ENCODE peak calls at places on chromosomes 7 and 10, in four cellular contexts. V, X, E and Z are unnamed samples.

GRCh38 chr10:44994752-44995530 is 5.8 kb upstream of the ZNF22 start:
- DNase-seq in V (no peak), X (no peak), E (no peak), Z (no peak)

GRCh38 chr7:13551503-13551902 is 438.0 kb downstream of the ETV1 start:
- DNase-seq in V (no peak), X (no peak), E (no peak), Z (no peak)

GRCh38 chr10:5089869-5090268 is 4.3 kb upstream of the AKR1C3 start:
- DNase-seq in V (peak), X (no peak), E (no peak), Z (no peak)

GRCh38 chr7:39700165-39700564 is 76.8 kb downstream of the RALA start:
- DNase-seq in V (no peak), X (no peak), E (no peak), Z (no peak)

GRCh38 chr7:73423519-73424485 is 9.8 kb upstream of the FZD9 start:
- DNase-seq in V (no peak), X (no peak), E (no peak), Z (no peak)

GRCh38 chr10:11260136-11260535 is 242.5 kb downstream of the CELF2 start:
- DNase-seq in V (no peak), X (no peak), E (no peak), Z (no peak)

GRCh38 chr10:8829592-8829991 is 775.1 kb downstream of the GATA3 start:
- DNase-seq in V (no peak), X (no peak), E (no peak), Z (no peak)

GRCh38 chr10:114525368-114525949 is 121.2 kb upstream of the AFAP1L2 start:
- DNase-seq in V (no peak), X (no peak), E (no peak), Z (no peak)

GRCh38 chr7:105196473-105196872 is 182.5 kb downstream of the KMT2E start:
- DNase-seq in V (no peak), X (no peak), E (no peak), Z (no peak)

GRCh38 chr7:92925876-92926696 is 89.7 kb upstream of the CDK6 start:
- DNase-seq in V (no peak), X (no peak), E (no peak), Z (no peak)

GRCh38 chr10:108849688-108850087 is 1073.6 kb downstream of the XPNPEP1 start:
- DNase-seq in V (no peak), X (no peak), E (no peak), Z (no peak)

GRCh38 chr10:122258136-122259074 is 12.7 kb upstream of the BTBD16 start:
- DNase-seq in V (no peak), X (no peak), E (no peak), Z (no peak)

GRCh38 chr10:18610517-18610916 is 40.9 kb downstream of the NSUN6 start:
- DNase-seq in V (no peak), X (no peak), E (no peak), Z (no peak)

GRCh38 chr10:119517235-119518141 is 25.0 kb downstream of the RGS10 start:
- DNase-seq in V (peak), X (no peak), E (peak), Z (peak)

GRCh38 chr10:89665302-89665701 is 20.3 kb upstream of the PANK1 start:
- DNase-seq in V (no peak), X (no peak), E (no peak), Z (no peak)

GRCh38 chr10:125708971-125709503 is 10.5 kb upstream of the EDRF1 start:
- DNase-seq in V (no peak), X (no peak), E (peak), Z (no peak)

GRCh38 chr10:10818082-10818481 is 199.6 kb upstream of the CELF2 start:
- DNase-seq in V (no peak), X (no peak), E (no peak), Z (no peak)

GRCh38 chr7:30741289-30741688 is 10.6 kb upstream of the INMT start:
- DNase-seq in V (no peak), X (no peak), E (no peak), Z (no peak)

GRCh38 chr10:55305281-55305680 is 504.2 kb upstream of the PCDH15 start:
- DNase-seq in V (no peak), X (no peak), E (no peak), Z (no peak)

GRCh38 chr7:129612112-129613015 is 844 bp downstream of the NRF1 start:
- DNase-seq in V (no peak), X (no peak), E (no peak), Z (no peak)

GRCh38 chr10:98790817-98791216 is 344.1 kb upstream of the HPS1 start:
- DNase-seq in V (no peak), X (peak), E (no peak), Z (peak)

GRCh38 chr10:121313119-121313858 is 285.0 kb downstream of the FGFR2 start:
- DNase-seq in V (no peak), X (no peak), E (no peak), Z (no peak)

GRCh38 chr10:843703-844102 is 87.8 kb downstream of the LARP4B start:
- DNase-seq in V (no peak), X (no peak), E (no peak), Z (no peak)

GRCh38 chr10:96401036-96401435 is 42.2 kb upstream of the OPALIN start:
- DNase-seq in V (no peak), X (no peak), E (no peak), Z (no peak)

GRCh38 chr10:115936926-115937755 is 335.9 kb downstream of the GFRA1 start:
- DNase-seq in V (no peak), X (no peak), E (no peak), Z (no peak)

GRCh38 chr10:43249962-43250624 is 16.8 kb downstream of the RASGEF1A start:
- DNase-seq in V (no peak), X (no peak), E (no peak), Z (no peak)

GRCh38 chr7:3397324-3397723 is 96.3 kb downstream of the SDK1 start:
- DNase-seq in V (no peak), X (no peak), E (no peak), Z (no peak)

GRCh38 chr10:17974505-17974904 is 22.8 kb downstream of the SLC39A12 start:
- DNase-seq in V (no peak), X (no peak), E (no peak), Z (no peak)

GRCh38 chr7:122975341-122975740 is 20.2 kb downstream of the TAS2R16 start:
- DNase-seq in V (no peak), X (no peak), E (no peak), Z (no peak)

GRCh38 chr7:7175075-7175695 is 7.2 kb upstream of the C1GALT1 start:
- DNase-seq in V (no peak), X (no peak), E (no peak), Z (no peak)

GRCh38 chr7:28276303-28276702 is 95.7 kb upstream of the JAZF1 start:
- DNase-seq in V (no peak), X (no peak), E (no peak), Z (no peak)

GRCh38 chr7:128867842-128868623 is 5.4 kb downstream of the ATP6V1F start:
- DNase-seq in V (no peak), X (no peak), E (no peak), Z (no peak)

GRCh38 chr10:59709472-59710125 is at the start of gene SLC16A9:
- DNase-seq in V (peak), X (peak), E (peak), Z (peak)

GRCh38 chr10:100065084-100065660 is 16.5 kb downstream of the CPN1 start:
- DNase-seq in V (no peak), X (peak), E (no peak), Z (no peak)

GRCh38 chr10:35433851-35434426 is 97.6 kb downstream of the CCNY start:
- DNase-seq in V (no peak), X (no peak), E (no peak), Z (no peak)

GRCh38 chr7:43534110-43534509 is 48.8 kb upstream of the STK17A start:
- DNase-seq in V (no peak), X (no peak), E (no peak), Z (no peak)

DNA sequence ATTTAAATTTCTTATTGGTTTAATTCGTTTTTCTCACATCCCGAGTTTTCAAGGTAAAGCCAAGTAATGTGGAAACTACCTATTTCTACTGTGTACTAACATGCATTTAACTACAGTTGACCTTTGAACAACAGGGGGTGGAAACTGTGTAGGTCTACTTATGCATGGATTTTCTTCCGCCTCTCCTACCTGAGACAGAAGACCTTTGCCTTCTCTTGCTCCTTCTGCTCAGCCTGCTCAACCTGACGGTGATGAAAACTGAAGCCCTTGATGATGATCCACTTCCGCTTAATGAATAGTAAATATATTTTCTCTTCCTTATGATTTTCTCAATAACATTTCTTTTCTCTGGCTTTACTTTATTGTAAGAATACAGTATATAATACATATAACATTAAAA is 18.5 kb downstream of the MEOX2 start:
- DNase-seq in V (no peak), X (no peak), E (no peak), Z (no peak)
- TF ChIP-seq SPI1 in V (no peak), X (no peak), E (no peak), Z (no peak)

GRCh38 chr10:7738536-7739407 is 35.7 kb downstream of the ITIH2 start:
- DNase-seq in V (no peak), X (no peak), E (no peak), Z (no peak)
- TF ChIP-seq SPI1 in V (no peak), X (no peak), E (no peak), Z (no peak)

GRCh38 chr10:72685264-72685921 is 6.5 kb upstream of the MCU start:
- DNase-seq in V (no peak), X (no peak), E (no peak), Z (no peak)

GRCh38 chr10:72689660-72690059 is 2.3 kb upstream of the MCU start:
- DNase-seq in V (no peak), X (no peak), E (no peak), Z (no peak)

GRCh38 chr10:72687035-72687434 is 4.9 kb upstream of the MCU start:
- DNase-seq in V (no peak), X (no peak), E (no peak), Z (no peak)

GRCh38 chr10:72690071-72690755 is 1.7 kb upstream of the MCU start:
- DNase-seq in V (no peak), X (no peak), E (no peak), Z (no peak)

GRCh38 chr10:72688208-72688651 is 3.7 kb upstream of the MCU start:
- DNase-seq in V (no peak), X (peak), E (no peak), Z (no peak)
- TF ChIP-seq SPI1 in V (no peak), X (no peak), E (no peak), Z (no peak)

DNA sequence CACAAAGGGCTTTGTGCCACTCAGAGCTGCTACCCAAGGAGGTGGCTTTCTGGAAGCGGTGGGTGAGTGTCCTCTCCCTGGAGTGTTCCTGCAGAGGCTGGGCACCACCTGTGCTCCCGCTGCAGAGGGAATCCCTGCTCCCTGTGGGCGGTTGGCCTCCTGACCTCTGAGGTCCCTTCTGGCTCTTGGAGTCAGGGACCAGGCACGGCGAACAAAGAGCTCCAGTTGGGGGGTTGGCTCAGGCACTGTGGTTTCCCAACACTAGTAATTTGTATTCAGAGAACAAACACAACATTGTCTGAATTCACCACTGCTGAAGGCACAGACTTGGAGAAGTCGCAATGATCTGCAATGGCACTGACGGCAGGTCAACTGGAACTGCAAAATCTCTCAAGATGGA is 328.9 kb downstream of the PRPF18 start:
- DNase-seq in V (no peak), X (no peak), E (no peak), Z (no peak)
- TF ChIP-seq SPI1 in V (no peak), X (no peak), E (no peak), Z (no peak)

GRCh38 chr10:13913890-13914289 is 327.1 kb downstream of the PRPF18 start:
- DNase-seq in V (no peak), X (no peak), E (peak), Z (no peak)
- TF ChIP-seq SPI1 in V (no peak), X (no peak), E (no peak), Z (no peak)

GRCh38 chr7:25894002-25894901 is 257.7 kb upstream of the NFE2L3 start:
- DNase-seq in V (no peak), X (no peak), E (peak), Z (peak)

GRCh38 chr7:25895792-25896171 is 256.2 kb upstream of the NFE2L3 start:
- DNase-seq in V (no peak), X (no peak), E (no peak), Z (no peak)

GRCh38 chr7:25894902-25895791 is 256.9 kb upstream of the NFE2L3 start:
- DNase-seq in V (peak), X (peak), E (peak), Z (peak)

GRCh38 chr7:25900245-25900644 is 251.8 kb upstream of the NFE2L3 start:
- DNase-seq in V (no peak), X (no peak), E (no peak), Z (no peak)

GRCh38 chr7:25897261-25897782 is 254.7 kb upstream of the NFE2L3 start:
- DNase-seq in V (peak), X (no peak), E (no peak), Z (no peak)
- TF ChIP-seq SPI1 in V (no peak), X (no peak), E (no peak), Z (no peak)

DNA sequence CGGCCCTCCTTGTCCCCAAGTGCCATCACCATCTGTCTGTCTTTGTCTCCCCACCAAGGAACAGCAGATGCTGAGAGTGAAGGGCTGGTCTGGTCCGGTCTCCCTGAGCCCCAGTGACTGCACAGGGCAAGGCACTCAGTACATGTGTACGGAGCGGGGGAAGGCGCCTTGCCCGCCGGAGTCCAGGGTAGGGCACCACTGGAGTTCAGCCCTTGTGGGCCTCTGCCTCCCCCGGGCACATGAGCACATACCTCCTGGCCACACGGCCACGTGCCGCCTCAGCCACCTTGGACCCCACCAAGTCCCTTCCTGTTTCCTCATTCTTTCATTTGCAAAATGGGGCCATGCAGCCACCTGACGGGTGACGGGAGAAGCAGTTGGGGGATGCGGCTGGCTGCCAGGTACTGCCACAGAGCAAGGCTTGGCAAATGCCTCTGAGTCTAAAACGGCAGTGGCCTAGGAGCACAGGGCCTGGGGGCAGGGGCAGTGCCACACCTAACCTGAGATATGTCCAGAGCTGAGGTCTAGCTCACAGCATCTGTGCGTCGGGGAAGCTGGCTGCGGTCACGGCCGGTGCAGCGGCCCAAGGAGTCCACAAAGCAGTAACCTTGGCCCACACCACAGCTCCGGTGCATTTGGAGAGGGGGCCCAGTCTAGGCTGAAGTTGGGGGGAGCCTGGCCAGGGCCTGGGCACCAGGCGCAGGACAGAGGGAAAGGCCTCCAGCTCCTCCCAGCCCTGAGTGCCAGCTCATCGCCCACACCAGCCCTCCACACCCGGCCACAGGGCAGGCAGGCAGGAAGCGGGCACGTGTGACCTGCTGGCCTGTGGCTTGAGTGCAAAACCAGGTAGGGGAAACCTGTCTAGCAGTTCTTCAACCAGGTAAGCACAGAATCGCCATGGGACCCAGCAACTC is 5.2 kb downstream of the ADAP1 start:
- DNase-seq in V (no peak), X (no peak), E (no peak), Z (no peak)
- TF ChIP-seq SPI1 in V (no peak), X (no peak), E (no peak), Z (no peak)

GRCh38 chr10:133185916-133186315 is 25.9 kb downstream of the KNDC1 start:
- DNase-seq in V (no peak), X (no peak), E (no peak), Z (no peak)

GRCh38 chr10:133187091-133187905 is 27.3 kb downstream of the KNDC1 start:
- DNase-seq in V (no peak), X (no peak), E (no peak), Z (no peak)

GRCh38 chr10:133187906-133188681 is 28.1 kb downstream of the KNDC1 start:
- DNase-seq in V (no peak), X (no peak), E (no peak), Z (no peak)

GRCh38 chr10:133185421-133185820 is 25.4 kb downstream of the KNDC1 start:
- DNase-seq in V (no peak), X (no peak), E (no peak), Z (no peak)

DNA sequence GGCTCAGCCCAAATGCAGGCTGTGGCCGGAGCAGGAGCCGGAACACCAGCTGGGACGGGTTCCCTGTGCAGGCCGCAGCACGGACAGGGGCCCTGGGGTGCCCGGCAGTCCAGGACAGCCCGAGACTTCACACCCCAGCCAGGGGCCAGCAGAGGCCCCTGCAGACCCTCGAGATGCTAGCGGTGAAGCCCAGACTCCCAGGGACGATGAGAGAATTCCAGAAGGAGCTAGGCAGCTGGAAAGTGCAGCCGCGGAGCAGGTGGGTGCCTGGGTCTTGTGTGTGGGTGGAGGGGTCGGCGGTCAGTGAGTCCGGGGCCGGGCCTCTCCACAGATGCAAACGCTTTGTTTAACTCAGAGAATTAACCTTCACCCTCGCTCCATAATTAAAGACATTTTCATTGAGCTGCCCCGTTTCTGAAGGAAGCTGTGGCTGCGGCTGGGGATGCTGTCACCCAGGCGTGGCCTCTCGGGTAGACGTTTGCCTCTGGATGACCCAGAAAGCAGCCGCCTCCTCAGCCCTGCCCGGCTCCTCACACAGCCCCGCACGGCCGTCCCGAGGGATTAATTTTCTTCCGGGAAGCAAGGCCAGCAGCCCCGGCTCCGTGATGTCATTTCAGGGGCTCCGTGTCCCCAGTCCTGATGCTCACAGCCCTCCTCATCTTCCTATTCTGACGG is 26.5 kb downstream of the KNDC1 start:
- DNase-seq in V (no peak), X (no peak), E (no peak), Z (no peak)
- TF ChIP-seq SPI1 in V (no peak), X (no peak), E (no peak), Z (no peak)